ENCODE peak calls at places on chromosomes 4 and X, in six cellular contexts. W is psoas muscle; U is kidney tubule cell; X is omental fat pad; K is epithelial cell of esophagus; L is activated CD8-positive, alpha-beta memory T cell treated with anti-CD3 and anti-CD28 coated beads for 24 hours. Q is an unnamed sample.

GRCh38 chrX:45852884-45853283 is 652.2 kb upstream of the DIPK2B start:
- DNase-seq in W (no peak), U (peak; percentile 39), X (no peak), K (peak; percentile 33), L (no peak), Q (no peak)

GRCh38 chrX:123450217-123450616 is 266.1 kb downstream of the GRIA3 start:
- DNase-seq in W (no peak), U (peak; percentile 27), X (no peak), K (peak; percentile 17), L (no peak), Q (no peak)

GRCh38 chr4:145907827-145908226 is 30.8 kb downstream of the ZNF827 start:
- DNase-seq in W (no peak), U (no peak), X (no peak), K (no peak), L (no peak), Q (no peak)

GRCh38 chr4:55947912-55948725 is 626 bp upstream of the CEP135 start:
- DNase-seq in W (no peak), U (peak; percentile 90), X (no peak), K (peak; percentile 94), L (no peak), Q (no peak)

GRCh38 chrX:9644335-9644734 is 121.3 kb downstream of the GPR143 start:
- DNase-seq in W (no peak), U (peak; percentile 57), X (no peak), K (no peak), L (peak; percentile 57), Q (no peak)

GRCh38 chrX:8867454-8867853 is 66.3 kb upstream of the FAM9A start:
- DNase-seq in W (no peak), U (no peak), X (no peak), K (no peak), L (no peak), Q (no peak)

GRCh38 chr4:52751349-52751911 is at the start of gene ERVMER34-1:
- DNase-seq in W (peak; percentile 42), U (peak; percentile 86), X (peak; percentile 26), K (peak; percentile 82), L (peak; percentile 57), Q (no peak)

GRCh38 chr4:111943796-111944203 is 201.5 kb upstream of the FAM241A start:
- DNase-seq in W (no peak), U (peak; percentile 49), X (no peak), K (peak; percentile 78), L (no peak), Q (no peak)

GRCh38 chrX:125439194-125439849 is 119.7 kb downstream of the TEX13C start:
- DNase-seq in W (no peak), U (no peak), X (no peak), K (no peak), L (no peak), Q (no peak)

GRCh38 chr4:26320453-26321325 is at the start of gene RBPJ:
- DNase-seq in W (peak; percentile 92), U (peak; percentile 97), X (peak; percentile 81), K (peak; percentile 98), L (peak; percentile 91), Q (peak; percentile 75)

GRCh38 chr4:145840162-145840768 is 98.4 kb downstream of the ZNF827 start:
- DNase-seq in W (no peak), U (peak; percentile 63), X (no peak), K (peak; percentile 52), L (no peak), Q (no peak)

GRCh38 chr4:76374744-76375143 is 46.2 kb downstream of the CCDC158 start:
- DNase-seq in W (no peak), U (no peak), X (no peak), K (no peak), L (no peak), Q (no peak)

GRCh38 chr4:10706236-10706635 is 21.7 kb upstream of the CLNK start:
- DNase-seq in W (no peak), U (no peak), X (no peak), K (peak; percentile 9), L (no peak), Q (no peak)

GRCh38 chrX:149114001-149114400 is 391.1 kb downstream of the IDS start:
- DNase-seq in W (no peak), U (no peak), X (no peak), K (no peak), L (no peak), Q (no peak)

GRCh38 chr4:5473125-5473524 is 235.2 kb downstream of the EVC2 start:
- DNase-seq in W (no peak), U (no peak), X (no peak), K (no peak), L (no peak), Q (no peak)

GRCh38 chr4:182764137-182764536 is 153.0 kb downstream of the DCTD start:
- DNase-seq in W (no peak), U (peak; percentile 24), X (no peak), K (peak; percentile 51), L (no peak), Q (no peak)

GRCh38 chr4:29551813-29552212 is 1168.4 kb upstream of the PCDH7 start:
- DNase-seq in W (no peak), U (no peak), X (no peak), K (no peak), L (no peak), Q (no peak)

GRCh38 chrX:123779908-123780396 is 47.1 kb upstream of the THOC2 start:
- DNase-seq in W (no peak), U (no peak), X (no peak), K (peak; percentile 16), L (no peak), Q (no peak)

GRCh38 chr4:102501176-102501634 is at the start of gene NFKB1:
- DNase-seq in W (peak; percentile 63), U (peak; percentile 91), X (peak; percentile 60), K (peak; percentile 90), L (peak; percentile 88), Q (peak; percentile 42)

GRCh38 chrX:107483976-107484726 is 34.7 kb downstream of the FRMPD3 start:
- DNase-seq in W (peak; percentile 19), U (no peak), X (no peak), K (peak; percentile 11), L (no peak), Q (no peak)

GRCh38 chr4:17717301-17717700 is 64.1 kb downstream of the FAM184B start:
- DNase-seq in W (no peak), U (no peak), X (no peak), K (no peak), L (no peak), Q (no peak)

GRCh38 chr4:13881880-13882279 is 254.4 kb upstream of the BOD1L1 start:
- DNase-seq in W (no peak), U (no peak), X (no peak), K (no peak), L (no peak), Q (no peak)

GRCh38 chr4:8727546-8728510 is 135.3 kb downstream of the CPZ start:
- DNase-seq in W (no peak), U (no peak), X (no peak), K (no peak), L (peak; percentile 33), Q (no peak)

GRCh38 chrX:139783959-139784358 is 76.0 kb upstream of the MCF2 start:
- DNase-seq in W (no peak), U (no peak), X (no peak), K (no peak), L (no peak), Q (no peak)

GRCh38 chrX:84046403-84046984 is 141.5 kb downstream of the RPS6KA6 start:
- DNase-seq in W (no peak), U (peak; percentile 58), X (no peak), K (peak; percentile 57), L (no peak), Q (no peak)

GRCh38 chrX:110244951-110245480 is 72.9 kb downstream of the AMMECR1 start:
- DNase-seq in W (no peak), U (no peak), X (no peak), K (no peak), L (no peak), Q (no peak)

GRCh38 chrX:40607381-40607780 is 15.8 kb upstream of the MPC1L start:
- DNase-seq in W (no peak), U (no peak), X (no peak), K (no peak), L (no peak), Q (no peak)

Q was measured in substantia nigra.